ENCODE peak calls at places on chromosomes 16 and 17, in eight cellular contexts. H is left colon; I is HCEC 1CT; G is astrocyte of the spinal cord; A is HL-60; U is nephron progenitor cell; K is activated CD4-positive, CD25-positive, alpha-beta regulatory T cell; X is germinal center. M is an unnamed sample.

GRCh38 chr17:73802314-73802713 is 158.1 kb upstream of the SDK2 start:
- DNase-seq in H (no peak), I (no peak), G (no peak), A (no peak), U (no peak), K (no peak), X (no peak), M (no peak)

GRCh38 chr16:88711750-88712340 is 5.5 kb downstream of the CTU2 start:
- DNase-seq in H (no peak), I (no peak), G (no peak), A (no peak), U (no peak), K (no peak), X (no peak), M (no peak)

GRCh38 chr17:12089809-12090384 is 69.2 kb downstream of the MAP2K4 start:
- DNase-seq in H (no peak), I (peak; percentile 80), G (peak; percentile 65), A (no peak), U (no peak), K (no peak), X (no peak), M (no peak)

GRCh38 chr16:14357328-14357727 is 272.7 kb downstream of the PARN start:
- DNase-seq in H (no peak), I (no peak), G (no peak), A (no peak), U (no peak), K (no peak), X (no peak), M (no peak)

GRCh38 chr17:55420776-55421178 is 858 bp downstream of the MMD start:
- DNase-seq in H (peak; percentile 45), I (peak; percentile 23), G (no peak), A (no peak), U (peak; percentile 51), K (peak; percentile 17), X (peak; percentile 44), M (peak; percentile 22)

GRCh38 chr17:81294512-81295030 is 536 bp downstream of the SLC38A10 start:
- DNase-seq in H (no peak), I (no peak), G (no peak), A (no peak), U (peak; percentile 48), K (no peak), X (no peak), M (peak; percentile 9)

GRCh38 chr17:63998050-63998720 is at the start of gene PRR29:
- DNase-seq in H (no peak), I (peak; percentile 31), G (no peak), A (peak; percentile 57), U (peak; percentile 93), K (peak; percentile 50), X (peak; percentile 80), M (peak; percentile 68)

GRCh38 chr16:55033225-55034156 is 102.8 kb downstream of the IRX5 start:
- DNase-seq in H (no peak), I (no peak), G (no peak), A (no peak), U (no peak), K (no peak), X (no peak), M (no peak)

GRCh38 chr16:86396318-86396882 is 113.9 kb upstream of the FOXF1 start:
- DNase-seq in H (peak; percentile 53), I (peak; percentile 86), G (peak; percentile 91), A (no peak), U (no peak), K (no peak), X (no peak), M (no peak)

GRCh38 chr16:27403601-27403992 is 1.6 kb downstream of the IL21R start:
- DNase-seq in H (no peak), I (no peak), G (no peak), A (no peak), U (no peak), K (no peak), X (no peak), M (no peak)